ENCODE peak calls at places on chromosomes 5 and 9, in nine cellular contexts. T is fibroblast of lung, H is IMR-90, I is mammary epithelial cell, Y is HCT116, S is SK-N-SH, P is endodermal cell, X is endothelial cell of umbilical vein, Q is PC-3. B is an unnamed sample.

GRCh38 chr9:82488702-82489578 is 500.4 kb downstream of the SPATA31D1 start:
- DNase-seq in T (peak), H (peak), I (peak), Y (no peak), S (peak), P (no peak), X (no peak), Q (peak), B (no peak)

GRCh38 chr9:84297162-84297821 is 43.3 kb downstream of the SLC28A3 start:
- DNase-seq in T (peak), H (peak), I (peak), Y (no peak), S (no peak), P (no peak), X (no peak), Q (no peak), B (no peak)

GRCh38 chr9:137371521-137371941 is 51.4 kb downstream of the EXD3 start:
- DNase-seq in T (no peak), H (no peak), I (no peak), Y (no peak), S (no peak), P (no peak), X (no peak), Q (no peak), B (peak)

GRCh38 chr5:2355859-2356258 is 395.6 kb downstream of the IRX2 start:
- DNase-seq in T (no peak), H (no peak), I (no peak), Y (no peak), S (no peak), P (no peak), X (no peak), Q (no peak), B (no peak)

GRCh38 chr5:16897284-16897704 is 38.8 kb downstream of the MYO10 start:
- DNase-seq in T (peak), H (peak), I (no peak), Y (no peak), S (no peak), P (peak), X (no peak), Q (peak), B (no peak)

GRCh38 chr5:105630803-105631202 is 2039.9 kb downstream of the EFNA5 start:
- DNase-seq in T (no peak), H (no peak), I (no peak), Y (no peak), S (no peak), P (no peak), X (no peak), Q (no peak), B (no peak)

GRCh38 chr5:150485770-150486401 is 22.0 kb upstream of the NDST1 start:
- DNase-seq in T (peak), H (peak), I (no peak), Y (no peak), S (peak), P (peak), X (peak), Q (peak), B (peak)

GRCh38 chr9:74173284-74173683 is 323.9 kb upstream of the RORB start:
- DNase-seq in T (no peak), H (no peak), I (no peak), Y (no peak), S (no peak), P (no peak), X (no peak), Q (no peak), B (no peak)

GRCh38 chr5:13662646-13663045 is 281.8 kb downstream of the DNAH5 start:
- DNase-seq in T (peak), H (peak), I (no peak), Y (no peak), S (no peak), P (no peak), X (no peak), Q (peak), B (no peak)

GRCh38 chr5:55864606-55865541 is 13.7 kb downstream of the IL31RA start:
- DNase-seq in T (peak), H (peak), I (no peak), Y (no peak), S (no peak), P (no peak), X (no peak), Q (no peak), B (no peak)

GRCh38 chr9:91580136-91580535 is 156.5 kb upstream of the NFIL3 start:
- DNase-seq in T (peak), H (peak), I (peak), Y (no peak), S (no peak), P (peak), X (no peak), Q (peak), B (no peak)

GRCh38 chr5:141637266-141637692 is 482 bp downstream of the RELL2 start:
- DNase-seq in T (no peak), H (no peak), I (no peak), Y (no peak), S (peak), P (peak), X (no peak), Q (no peak), B (peak)

GRCh38 chr9:131310833-131311554 is 21.5 kb downstream of the PLPP7 start:
- DNase-seq in T (no peak), H (no peak), I (no peak), Y (no peak), S (no peak), P (peak), X (no peak), Q (peak), B (no peak)

GRCh38 chr9:88942411-88942810 is 48.9 kb upstream of the S1PR3 start:
- DNase-seq in T (no peak), H (no peak), I (no peak), Y (no peak), S (no peak), P (no peak), X (no peak), Q (no peak), B (no peak)

GRCh38 chr9:84325347-84325982 is 15.1 kb downstream of the SLC28A3 start:
- DNase-seq in T (peak), H (peak), I (peak), Y (peak), S (no peak), P (no peak), X (peak), Q (peak), B (no peak)

GRCh38 chr5:103829585-103829984 is 267.0 kb upstream of the NUDT12 start:
- DNase-seq in T (no peak), H (no peak), I (no peak), Y (no peak), S (no peak), P (peak), X (no peak), Q (peak), B (no peak)

GRCh38 chr5:146751781-146752401 is 126.7 kb downstream of the PPP2R2B start:
- DNase-seq in T (no peak), H (no peak), I (no peak), Y (no peak), S (no peak), P (no peak), X (no peak), Q (no peak), B (no peak)

GRCh38 chr9:91098203-91098602 is 263.5 kb downstream of the AUH start:
- DNase-seq in T (no peak), H (no peak), I (no peak), Y (no peak), S (no peak), P (no peak), X (no peak), Q (no peak), B (no peak)

GRCh38 chr9:26502311-26502710 is 390.3 kb downstream of the CAAP1 start:
- DNase-seq in T (no peak), H (no peak), I (no peak), Y (no peak), S (no peak), P (peak), X (no peak), Q (peak), B (no peak)

GRCh38 chr9:69104830-69105527 is 69.1 kb upstream of the TJP2 start:
- DNase-seq in T (no peak), H (no peak), I (peak), Y (peak), S (no peak), P (peak), X (no peak), Q (peak), B (peak)

GRCh38 chr5:163104496-163104895 is 332.9 kb upstream of the CCNG1 start:
- DNase-seq in T (no peak), H (no peak), I (no peak), Y (no peak), S (no peak), P (peak), X (no peak), Q (peak), B (no peak)

GRCh38 chr5:158765407-158765806 is 334.3 kb downstream of the EBF1 start:
- DNase-seq in T (no peak), H (no peak), I (no peak), Y (no peak), S (no peak), P (no peak), X (no peak), Q (no peak), B (no peak)

GRCh38 chr5:7080501-7080900 is 315.4 kb upstream of the ADCY2 start:
- DNase-seq in T (no peak), H (no peak), I (no peak), Y (no peak), S (no peak), P (no peak), X (peak), Q (no peak), B (no peak)

GRCh38 chr5:78597068-78597857 is 51.3 kb downstream of the LHFPL2 start:
- DNase-seq in T (peak), H (peak), I (peak), Y (no peak), S (no peak), P (no peak), X (peak), Q (peak), B (no peak)

GRCh38 chr5:171251519-171251918 is 57.5 kb upstream of the TLX3 start:
- DNase-seq in T (no peak), H (no peak), I (no peak), Y (no peak), S (no peak), P (no peak), X (no peak), Q (no peak), B (no peak)

GRCh38 chr5:311963-312362 is 9.6 kb upstream of the AHRR start:
- DNase-seq in T (no peak), H (no peak), I (no peak), Y (no peak), S (no peak), P (no peak), X (no peak), Q (no peak), B (peak)

GRCh38 chr9:13863112-13863511 is 450.8 kb downstream of the NFIB start:
- DNase-seq in T (peak), H (peak), I (no peak), Y (no peak), S (no peak), P (no peak), X (no peak), Q (no peak), B (no peak)

GRCh38 chr5:125413861-125414260 is 667.4 kb upstream of the ZNF608 start:
- DNase-seq in T (no peak), H (no peak), I (no peak), Y (no peak), S (no peak), P (no peak), X (no peak), Q (no peak), B (no peak)

GRCh38 chr5:127950707-127951356 is 132.7 kb upstream of the SLC12A2 start:
- DNase-seq in T (no peak), H (peak), I (no peak), Y (no peak), S (no peak), P (no peak), X (no peak), Q (peak), B (no peak)

GRCh38 chr9:88090151-88090581 is 48.1 kb downstream of the SPATA31C2 start:
- DNase-seq in T (peak), H (peak), I (no peak), Y (no peak), S (no peak), P (peak), X (no peak), Q (no peak), B (no peak)

GRCh38 chr9:12818431-12819000 is 43.7 kb downstream of the LURAP1L start:
- DNase-seq in T (peak), H (peak), I (no peak), Y (no peak), S (no peak), P (peak), X (no peak), Q (peak), B (no peak)

DNA sequence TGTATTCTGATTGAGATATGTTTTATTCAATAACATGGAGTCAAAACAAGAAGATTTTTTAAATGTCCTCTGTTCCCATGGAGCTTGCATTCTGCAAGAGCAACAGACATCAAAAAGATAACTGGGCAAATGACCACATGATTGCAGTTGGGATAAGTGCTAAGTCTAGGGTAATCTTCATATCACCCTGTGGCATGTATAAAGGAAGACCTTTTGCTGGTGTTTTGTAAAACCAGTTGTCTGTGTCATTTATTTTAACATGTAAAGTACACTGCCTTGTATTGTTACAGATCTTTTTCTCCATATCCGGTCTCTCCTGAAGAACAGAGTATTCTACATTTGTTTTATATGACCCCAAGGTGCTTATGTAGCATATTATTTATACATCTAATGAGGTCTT is 44.0 kb downstream of the PTCD2 start:
- DNase-seq in T (no peak), H (no peak), I (no peak), Y (no peak), S (no peak), P (no peak), X (no peak), Q (no peak), B (no peak)
- H3K9ac ChIP-seq in T (no peak), H (no peak), I (no peak), Y (no peak), S (no peak), P (no peak), X (no peak), Q (no peak), B (no peak)

DNA sequence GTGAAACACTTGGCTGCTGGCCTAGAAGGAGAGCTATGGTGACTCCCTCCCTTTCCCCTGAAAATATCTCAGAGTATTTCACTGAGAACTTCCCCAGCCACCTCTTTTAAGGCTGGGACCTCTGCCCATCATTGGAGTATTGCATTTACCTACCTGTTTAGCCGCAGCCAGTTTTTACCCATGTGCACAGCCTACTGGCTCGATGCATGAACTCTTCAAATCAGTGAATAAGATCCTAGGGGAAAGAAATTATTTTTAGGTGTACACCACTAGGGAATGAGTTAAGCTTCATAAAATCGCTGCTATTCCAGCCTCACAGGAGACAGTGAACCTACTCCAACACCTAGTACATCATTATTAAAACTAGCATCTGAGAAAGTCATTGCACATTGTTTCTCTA is 16.8 kb upstream of the FAM174A start:
- DNase-seq in T (no peak), H (no peak), I (no peak), Y (no peak), S (no peak), P (peak), X (no peak), Q (no peak), B (no peak)
- TF ChIP-seq CTCF in T (no peak), H (no peak), I (peak), Y (no peak), S (no peak), P (peak), X (no peak), Q (peak), B (no peak)

DNA sequence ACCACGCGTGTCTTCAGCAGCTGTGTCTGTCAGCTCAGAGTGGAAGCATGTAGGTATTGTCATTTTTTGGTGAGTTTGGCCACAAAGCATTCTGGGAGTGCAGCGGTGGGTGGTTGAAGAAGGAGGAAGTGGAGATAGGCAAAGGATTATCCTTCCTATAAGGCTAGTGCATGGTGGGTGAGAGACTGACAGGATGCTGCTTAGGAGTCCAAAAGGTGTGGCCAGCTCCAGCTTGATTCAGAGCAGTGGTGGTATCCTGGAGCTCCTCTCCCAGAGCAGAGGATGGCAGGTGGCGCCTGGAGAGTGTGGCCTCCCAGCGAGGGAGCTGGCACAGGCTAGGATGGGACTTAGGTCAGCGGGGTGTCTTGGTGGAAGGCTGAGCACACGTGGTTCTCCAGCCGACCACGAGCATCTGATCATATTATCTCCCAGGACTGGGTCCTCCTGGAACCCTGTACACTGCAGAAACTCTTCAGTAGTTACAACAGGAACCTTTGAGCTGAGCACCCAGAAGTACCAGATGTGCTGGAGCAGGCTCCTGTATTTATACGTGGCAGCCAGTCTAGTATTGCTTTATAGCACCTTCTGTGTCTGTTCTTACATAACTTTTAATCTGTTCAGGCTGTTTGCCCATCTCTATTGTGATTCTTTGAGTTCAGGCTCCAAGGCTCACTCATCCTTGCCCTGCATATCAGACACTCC is 29.6 kb downstream of the MAML1 start:
- DNase-seq in T (peak), H (no peak), I (peak), Y (no peak), S (peak), P (peak), X (no peak), Q (peak), B (no peak)
- H3K9ac ChIP-seq in T (no peak), H (no peak), I (no peak), Y (no peak), S (no peak), P (no peak), X (no peak), Q (no peak), B (no peak)

DNA sequence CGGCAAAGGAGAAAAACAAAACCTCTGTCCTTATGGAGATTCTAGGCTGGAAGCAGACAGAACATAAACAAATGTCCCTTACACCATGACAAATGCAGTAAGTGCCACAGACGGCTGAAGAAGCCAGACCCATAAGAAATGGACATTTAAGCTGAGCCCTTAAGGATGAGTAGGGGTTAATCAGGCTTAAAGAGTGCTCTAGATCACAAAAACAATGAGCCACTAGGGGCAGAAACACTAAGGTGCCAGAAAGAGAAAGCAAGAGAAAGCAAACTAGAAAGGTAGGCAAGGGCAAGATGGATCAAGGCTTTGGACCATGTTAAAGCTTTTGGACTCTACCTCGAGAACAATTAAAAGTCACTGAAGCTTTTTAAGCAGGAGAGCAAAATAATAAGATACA is 326.9 kb upstream of the WWC1 start:
- DNase-seq in T (no peak), H (no peak), I (no peak), Y (no peak), S (peak), P (no peak), X (no peak), Q (no peak), B (no peak)
- TF ChIP-seq CTCF in T (no peak), H (peak), I (peak), Y (no peak), S (peak), P (peak), X (no peak), Q (no peak), B (no peak)

DNA sequence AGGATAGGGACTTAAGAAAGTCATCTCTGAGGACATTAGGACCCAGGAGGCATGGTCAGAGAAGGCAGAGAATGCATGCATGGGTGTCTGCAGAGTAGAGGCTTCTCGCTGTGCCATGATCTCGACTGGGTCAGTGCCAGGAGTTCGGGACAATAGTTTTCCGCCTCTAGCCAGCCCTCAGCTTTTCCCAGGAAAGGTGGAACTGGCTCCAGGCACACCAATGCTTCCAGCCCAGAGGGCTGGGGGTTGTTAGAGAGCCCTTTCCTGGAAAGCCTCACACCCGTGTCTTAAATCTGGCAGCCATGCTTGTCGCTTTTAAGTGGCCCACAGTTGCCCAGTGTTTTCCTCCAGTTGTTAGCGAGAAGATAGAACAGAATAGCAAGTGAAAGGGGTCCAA is 1111.3 kb downstream of the TAF11L14 start:
- DNase-seq in T (no peak), H (no peak), I (no peak), Y (no peak), S (no peak), P (no peak), X (no peak), Q (peak), B (peak)
- H3K9ac ChIP-seq in T (no peak), H (no peak), I (no peak), Y (no peak), S (peak), P (no peak), X (no peak), Q (peak), B (no peak)

B was measured in kidney.